ENCODE peak calls at places on chromosomes 16 and 17, in eight cellular contexts. V is T-cell; Z is uterus; M is neural crest cell; K is stromal cell of bone marrow; R is activated CD8-positive, alpha-beta memory T cell treated with anti-CD3 and anti-CD28 coated beads, Interleukin-2, amount 10 ng/mL, durations not matched to agents 7 days and 5 days; D is stimulated activated CD4-positive, alpha-beta T cell treated with anti-CD3 and anti-CD28 coated beads, Interleukin-2, amount 100 ng/mL, for 48 hours; J is erythroblast. N is an unnamed sample.

GRCh38 chr17:1201132-1201702 is 21.4 kb upstream of the ABR start:
- DNase-seq in D (no peak), K (no peak), J (no peak), R (peak), M (no peak), V (peak), Z (no peak), N (no peak)

GRCh38 chr17:1492249-1493206 is at the start of gene MYO1C:
- DNase-seq in V (no peak), J (no peak), D (no peak), M (no peak), Z (peak), R (no peak), K (no peak), N (no peak)

GRCh38 chr16:11253995-11254912 is 1.8 kb downstream of the SOCS1 start:
- DNase-seq in M (no peak), Z (no peak), D (no peak), K (no peak), V (no peak), R (no peak), J (no peak), N (no peak)

GRCh38 chr16:83835972-83836566 is 28.3 kb downstream of the HSBP1 start:
- DNase-seq in R (no peak), V (no peak), M (no peak), K (peak), Z (no peak), J (peak), D (no peak), N (peak)

GRCh38 chr17:78357687-78358537 is 2.0 kb downstream of the SOCS3 start:
- DNase-seq in D (no peak), M (no peak), R (no peak), V (no peak), J (no peak), K (no peak), Z (no peak), N (no peak)

GRCh38 chr16:88451586-88452484 is 1.2 kb upstream of the ZFPM1 start:
- DNase-seq in D (no peak), R (no peak), M (no peak), Z (peak), J (peak), V (no peak), K (no peak), N (no peak)

GRCh38 chr17:64781394-64781793 is 119.3 kb upstream of the SMURF2 start:
- DNase-seq in R (peak), V (peak), M (no peak), J (no peak), K (no peak), Z (peak), D (no peak), N (peak)

GRCh38 chr17:59746849-59747445 is 39.5 kb downstream of the VMP1 start:
- DNase-seq in V (no peak), D (no peak), R (no peak), M (no peak), J (peak), Z (no peak), K (no peak), N (peak)

GRCh38 chr16:12507366-12507765 is 296.3 kb downstream of the CPPED1 start:
- DNase-seq in V (no peak), M (no peak), R (no peak), K (peak), J (no peak), D (no peak), Z (no peak), N (no peak)

GRCh38 chr17:59427425-59427921 is 96.0 kb downstream of the YPEL2 start:
- DNase-seq in V (no peak), Z (peak), D (peak), J (no peak), K (peak), M (no peak), R (peak), N (peak)

GRCh38 chr16:1749152-1750117 is 21.9 kb downstream of the NME3 start:
- DNase-seq in J (no peak), V (no peak), M (no peak), K (no peak), D (no peak), Z (no peak), R (no peak), N (no peak)